ENCODE peak calls at places on chromosomes 11 and 22, in four cellular contexts. W is activated CD4-positive, CD25-positive, alpha-beta regulatory T cell; A is T follicular helper cell; O is HT-29. E is an unnamed sample.

GRCh38 chr22:37904572-37905533 is 1.2 kb upstream of the MICALL1 start:
- DNase-seq in W (no peak), O (no peak), A (no peak), E (peak)

GRCh38 chr22:19634576-19634975 is 79.7 kb upstream of the SEPTIN5 start:
- DNase-seq in A (no peak), O (no peak), W (no peak), E (no peak)

GRCh38 chr11:102316505-102316904 is 779 bp upstream of the BIRC3 start:
- DNase-seq in A (no peak), W (no peak), O (peak), E (no peak)

GRCh38 chr11:93585758-93586157 is 42.6 kb upstream of the SMCO4 start:
- DNase-seq in W (no peak), O (no peak), A (no peak), E (peak)

GRCh38 chr11:117701781-117702180 is 95.2 kb downstream of the DSCAML1 start:
- DNase-seq in W (no peak), O (no peak), A (no peak), E (no peak)

GRCh38 chr22:36925388-36926290 is 12.2 kb downstream of the CSF2RB start:
- DNase-seq in O (no peak), A (no peak), W (no peak), E (no peak)

GRCh38 chr22:40463017-40463631 is 92.7 kb downstream of the SGSM3 start:
- DNase-seq in O (no peak), A (peak), W (peak), E (no peak)

GRCh38 chr11:86623041-86623621 is 49.3 kb downstream of the ME3 start:
- DNase-seq in O (no peak), A (no peak), W (no peak), E (no peak)

GRCh38 chr11:66008468-66009101 is 3.2 kb upstream of the CST6 start:
- DNase-seq in W (no peak), A (no peak), O (no peak), E (no peak)

GRCh38 chr11:14636119-14636518 is 7.5 kb upstream of the PDE3B start:
- DNase-seq in O (no peak), A (no peak), W (no peak), E (no peak)

GRCh38 chr11:115990004-115990447 is 485.8 kb upstream of the CADM1 start:
- DNase-seq in A (no peak), O (peak), W (no peak), E (no peak)

GRCh38 chr11:68946416-68947090 is 34.2 kb downstream of the MRGPRD start:
- DNase-seq in O (peak), W (no peak), A (no peak), E (peak)

GRCh38 chr11:112705148-112705547 is 256.1 kb upstream of the NCAM1 start:
- DNase-seq in A (no peak), O (no peak), W (no peak), E (no peak)

GRCh38 chr11:118877487-118878173 is 6.1 kb upstream of the CXCR5 start:
- DNase-seq in O (no peak), A (no peak), W (no peak), E (no peak)

GRCh38 chr11:28696591-28696990 is 588.4 kb downstream of the METTL15 start:
- DNase-seq in W (no peak), A (no peak), O (no peak), E (no peak)

GRCh38 chr22:42294034-42294985 is 23.9 kb upstream of the TCF20 start:
- DNase-seq in W (no peak), A (peak), O (peak), E (no peak)

GRCh38 chr11:105937738-105938137 is 84.3 kb downstream of the MSANTD4 start:
- DNase-seq in A (no peak), O (peak), W (no peak), E (no peak)

GRCh38 chr22:50035131-50035881 is 22.7 kb upstream of the IL17REL start:
- DNase-seq in A (no peak), W (no peak), O (no peak), E (no peak)

GRCh38 chr22:44732661-44733060 is 19.7 kb upstream of the ARHGAP8 start:
- DNase-seq in W (no peak), O (no peak), A (no peak), E (no peak)

GRCh38 chr11:121112498-121113455 is 11.7 kb downstream of the TECTA start:
- DNase-seq in O (peak), W (no peak), A (no peak), E (no peak)

GRCh38 chr11:101126551-101127347 is 2.9 kb downstream of the PGR start:
- DNase-seq in A (no peak), O (no peak), W (no peak), E (peak)

GRCh38 chr11:116600930-116601329 is 171.9 kb downstream of the BUD13 start:
- DNase-seq in W (no peak), A (no peak), O (peak), E (no peak)

GRCh38 chr22:19820880-19821522 is 33.7 kb downstream of the GNB1L start:
- DNase-seq in A (no peak), O (no peak), W (no peak), E (no peak)

GRCh38 chr11:62139526-62140301 is 15.9 kb downstream of the INCENP start:
- DNase-seq in A (no peak), W (no peak), O (no peak), E (no peak)

GRCh38 chr22:46843691-46844297 is 81.3 kb downstream of the TBC1D22A start:
- DNase-seq in A (no peak), O (no peak), W (no peak), E (no peak)

GRCh38 chr11:36750349-36750748 is 152.3 kb upstream of the RAG2 start:
- DNase-seq in W (no peak), O (no peak), A (no peak), E (no peak)

GRCh38 chr22:30882974-30883533 is 85.5 kb downstream of the MORC2 start:
- DNase-seq in A (no peak), O (no peak), W (no peak), E (no peak)

GRCh38 chr11:114098927-114099326 is 39.4 kb downstream of the ZBTB16 start:
- DNase-seq in W (no peak), A (no peak), O (no peak), E (no peak)

GRCh38 chr11:118434553-118435232 is 1.6 kb upstream of the KMT2A start:
- DNase-seq in A (peak), W (peak), O (peak), E (no peak)

GRCh38 chr22:46593211-46593676 is 26.9 kb upstream of the GRAMD4 start:
- DNase-seq in O (no peak), W (no peak), A (no peak), E (no peak)

GRCh38 chr11:91133361-91133760 is 910.5 kb upstream of the CHORDC1 start:
- DNase-seq in O (no peak), W (no peak), A (no peak), E (no peak)

GRCh38 chr11:118619444-118620205 is 12.2 kb downstream of the PHLDB1 start:
- DNase-seq in O (peak), A (no peak), W (no peak), E (peak)

GRCh38 chr11:75212463-75212862 is 28.1 kb upstream of the TPBGL start:
- DNase-seq in O (no peak), A (no peak), W (no peak), E (no peak)

GRCh38 chr11:11265994-11266606 is 87.0 kb downstream of the CSNK2A3 start:
- DNase-seq in O (peak), A (peak), W (no peak), E (no peak)

GRCh38 chr22:21989049-21989448 is 6.5 kb upstream of the TOP3B start:
- DNase-seq in W (no peak), O (no peak), A (no peak), E (no peak)

GRCh38 chr11:48041877-48042698 is 61.7 kb downstream of the PTPRJ start:
- DNase-seq in O (no peak), A (no peak), W (no peak), E (no peak)

E was measured in epithelial cell of proximal tubule.